ENCODE peak calls at places on chromosomes 2 and 18, in four cellular contexts. K is pancreas; J is CD8-positive, alpha-beta memory T cell; D is right lobe of liver. T is an unnamed sample.
A peak's percentile ranks its signal among the peaks of the same experiment; 100 is the strongest.

GRCh38 chr2:38601061-38601460 is 1.7 kb downstream of the HNRNPLL start:
- DNase-seq in K (no peak), D (no peak), J (no peak), T (no peak)

GRCh38 chr2:236749346-236749745 is 179.7 kb downstream of the ACKR3 start:
- DNase-seq in J (no peak), D (no peak), K (no peak), T (no peak)

GRCh38 chr18:7629416-7629815 is 62.3 kb downstream of the PTPRM start:
- DNase-seq in D (no peak), K (no peak), J (no peak), T (no peak)

GRCh38 chr2:179253226-179253625 is 11.4 kb downstream of the SESTD1 start:
- DNase-seq in D (no peak), K (no peak), J (no peak), T (no peak)

GRCh38 chr18:37247499-37248161 is 318.0 kb downstream of the CELF4 start:
- DNase-seq in J (no peak), K (no peak), D (peak; percentile 28), T (no peak)

GRCh38 chr2:102703748-102704147 is 58.1 kb upstream of the TMEM182 start:
- DNase-seq in J (no peak), K (no peak), D (no peak), T (no peak)

GRCh38 chr2:74188018-74188601 is 9.4 kb upstream of the MOB1A start:
- DNase-seq in J (no peak), D (no peak), K (no peak), T (no peak)

GRCh38 chr2:240585101-240585500 is 1.4 kb upstream of the CAPN10 start:
- DNase-seq in K (no peak), J (no peak), D (no peak), T (peak; percentile 6)

GRCh38 chr18:34543940-34544339 is 166.2 kb upstream of the DTNA start:
- DNase-seq in K (no peak), J (no peak), D (no peak), T (no peak)

GRCh38 chr2:203824057-203824456 is 43.5 kb upstream of the CTLA4 start:
- DNase-seq in D (no peak), J (no peak), K (no peak), T (no peak)

GRCh38 chr18:37420315-37420880 is 145.2 kb downstream of the CELF4 start:
- DNase-seq in J (no peak), D (no peak), K (no peak), T (no peak)

GRCh38 chr2:204315236-204315662 is 230.0 kb upstream of the PARD3B start:
- DNase-seq in K (peak; percentile 22), J (no peak), D (peak; percentile 74), T (no peak)

GRCh38 chr18:63508634-63509033 is 31.9 kb downstream of the SERPINB5 start:
- DNase-seq in J (no peak), K (no peak), D (no peak), T (no peak)

GRCh38 chr2:128386066-128386465 is 67.4 kb upstream of the HS6ST1 start:
- DNase-seq in J (no peak), K (no peak), D (peak; percentile 39), T (no peak)

GRCh38 chr2:28654286-28654980 is 97.2 kb upstream of the PPP1CB start:
- DNase-seq in D (no peak), K (no peak), J (no peak), T (no peak)

GRCh38 chr2:234135750-234136221 is 85.3 kb downstream of the SPP2 start:
- DNase-seq in K (peak; percentile 43), D (peak; percentile 60), J (no peak), T (peak; percentile 29)

GRCh38 chr18:45785015-45785597 is 40.4 kb upstream of the SIGLEC15 start:
- DNase-seq in K (no peak), J (no peak), D (no peak), T (no peak)

GRCh38 chr18:13376298-13376840 is 157.8 kb downstream of the LDLRAD4 start:
- DNase-seq in J (no peak), K (no peak), D (no peak), T (no peak)

GRCh38 chr18:13216092-13216582 is 2.4 kb upstream of the LDLRAD4 start:
- DNase-seq in K (peak; percentile 55), J (no peak), D (peak; percentile 94), T (peak; percentile 72)

GRCh38 chr2:3654464-3655225 is 3.4 kb upstream of the ALLC start:
- DNase-seq in J (no peak), K (no peak), D (peak; percentile 45), T (no peak)

GRCh38 chr2:240557808-240558207 is at the start of gene ANKMY1:
- DNase-seq in K (peak; percentile 69), J (peak; percentile 45), D (peak; percentile 75), T (peak; percentile 69)

GRCh38 chr18:58257461-58257860 is 213.4 kb downstream of the NEDD4L start:
- DNase-seq in J (no peak), D (no peak), K (no peak), T (no peak)

GRCh38 chr2:232325324-232326273 is 53.0 kb upstream of the ALPP start:
- DNase-seq in D (peak; percentile 79), K (peak; percentile 38), J (peak; percentile 37), T (peak; percentile 59)

GRCh38 chr18:3305354-3305762 is 43.4 kb downstream of the MYL12B start:
- DNase-seq in D (no peak), J (peak; percentile 27), K (no peak), T (no peak)

GRCh38 chr2:13558368-13558767 is 841.6 kb downstream of the TRIB2 start:
- DNase-seq in D (no peak), K (peak; percentile 9), J (no peak), T (no peak)

GRCh38 chr2:70111752-70112591 is 24.7 kb downstream of the PCBP1 start:
- DNase-seq in J (no peak), K (no peak), D (no peak), T (no peak)

GRCh38 chr2:227499971-227500630 is 28.1 kb downstream of the AGFG1 start:
- DNase-seq in J (no peak), D (no peak), K (no peak), T (no peak)

GRCh38 chr2:47594656-47595055 is 188.3 kb upstream of the MSH6 start:
- DNase-seq in D (no peak), J (no peak), K (no peak), T (no peak)

GRCh38 chr18:21230436-21230835 is 11.6 kb upstream of the GREB1L start:
- DNase-seq in J (no peak), D (no peak), K (no peak), T (no peak)

GRCh38 chr18:46624127-46624526 is 32.9 kb downstream of the LOXHD1 start:
- DNase-seq in D (no peak), K (no peak), J (no peak), T (no peak)

GRCh38 chr2:25306767-25307368 is 34.9 kb downstream of the DNMT3A start:
- DNase-seq in D (no peak), K (no peak), J (no peak), T (peak; percentile 57)

GRCh38 chr2:62197609-62198236 is 1.8 kb downstream of the B3GNT2 start:
- DNase-seq in J (no peak), D (peak; percentile 76), K (peak; percentile 44), T (peak; percentile 61)

GRCh38 chr2:191087311-191087710 is 63.5 kb downstream of the STAT4 start:
- DNase-seq in K (no peak), J (no peak), D (no peak), T (no peak)

GRCh38 chr18:78621141-78621540 is 358.5 kb upstream of the SALL3 start:
- DNase-seq in K (no peak), D (no peak), J (no peak), T (no peak)
- H3K27ac ChIP-seq in K (no peak overlapping the region), D (no peak overlapping the region), J (no peak overlapping the region), T (no peak overlapping the region)

GRCh38 chr18:460302-460701 is 40.2 kb downstream of the COLEC12 start:
- DNase-seq in J (no peak), K (no peak), D (no peak), T (no peak)

GRCh38 chr18:458016-458415 is 42.5 kb downstream of the COLEC12 start:
- DNase-seq in K (no peak), J (no peak), D (no peak), T (no peak)

GRCh38 chr18:459801-460200 is 40.7 kb downstream of the COLEC12 start:
- DNase-seq in J (no peak), K (no peak), D (no peak), T (no peak)

GRCh38 chr18:461762-462161 is 38.7 kb downstream of the COLEC12 start:
- DNase-seq in D (no peak), K (no peak), J (no peak), T (no peak)

GRCh38 chr18:460791-461190 is 39.7 kb downstream of the COLEC12 start:
- DNase-seq in J (no peak), D (no peak), K (no peak), T (no peak)
- H3K4me1 ChIP-seq in J (no peaks in the 10 kb centered on the region), D (no peaks in the 10 kb centered on the region), K (no peaks in the 10 kb centered on the region), T (peaks cover 41% of the 10 kb centered on the region)

GRCh38 chr2:183610724-183611123 is 486.5 kb downstream of the NUP35 start:
- DNase-seq in D (no peak), K (no peak), J (no peak), T (no peak)
- H3K27ac ChIP-seq in D (no peak overlapping the region), K (no peak overlapping the region), J (no peak overlapping the region), T (no peak overlapping the region)

DNA sequence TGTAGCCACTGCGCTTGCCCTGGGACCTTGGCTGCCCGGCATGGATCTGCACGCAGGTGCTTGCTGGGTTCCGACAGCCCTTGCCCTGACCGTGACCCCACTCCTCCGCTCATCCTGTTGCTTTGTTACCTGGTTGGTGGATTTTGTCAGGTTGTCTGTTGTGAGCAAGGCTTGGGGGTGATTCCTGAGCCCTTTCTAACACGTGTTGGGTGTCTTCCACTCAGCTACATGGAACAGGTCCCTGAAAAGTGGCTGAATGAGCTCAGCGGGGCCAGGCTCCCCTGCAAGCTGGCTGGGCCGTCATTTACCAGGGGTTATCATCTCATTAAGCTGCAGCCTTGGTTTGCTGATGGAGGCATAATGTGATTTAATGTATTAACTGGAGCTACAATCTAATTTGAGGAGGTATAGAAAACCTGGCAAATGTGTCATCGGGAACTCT is 24.5 kb downstream of the RAMP1 start:
- DNase-seq in J (no peak), K (no peak), D (peak; percentile 33), T (no peak)
- H3K4me1 ChIP-seq in J (no peaks in the 10 kb centered on the region), K (no peaks in the 10 kb centered on the region), D (peaks cover 8% of the 10 kb centered on the region), T (peaks cover 55% of the 10 kb centered on the region)

DNA sequence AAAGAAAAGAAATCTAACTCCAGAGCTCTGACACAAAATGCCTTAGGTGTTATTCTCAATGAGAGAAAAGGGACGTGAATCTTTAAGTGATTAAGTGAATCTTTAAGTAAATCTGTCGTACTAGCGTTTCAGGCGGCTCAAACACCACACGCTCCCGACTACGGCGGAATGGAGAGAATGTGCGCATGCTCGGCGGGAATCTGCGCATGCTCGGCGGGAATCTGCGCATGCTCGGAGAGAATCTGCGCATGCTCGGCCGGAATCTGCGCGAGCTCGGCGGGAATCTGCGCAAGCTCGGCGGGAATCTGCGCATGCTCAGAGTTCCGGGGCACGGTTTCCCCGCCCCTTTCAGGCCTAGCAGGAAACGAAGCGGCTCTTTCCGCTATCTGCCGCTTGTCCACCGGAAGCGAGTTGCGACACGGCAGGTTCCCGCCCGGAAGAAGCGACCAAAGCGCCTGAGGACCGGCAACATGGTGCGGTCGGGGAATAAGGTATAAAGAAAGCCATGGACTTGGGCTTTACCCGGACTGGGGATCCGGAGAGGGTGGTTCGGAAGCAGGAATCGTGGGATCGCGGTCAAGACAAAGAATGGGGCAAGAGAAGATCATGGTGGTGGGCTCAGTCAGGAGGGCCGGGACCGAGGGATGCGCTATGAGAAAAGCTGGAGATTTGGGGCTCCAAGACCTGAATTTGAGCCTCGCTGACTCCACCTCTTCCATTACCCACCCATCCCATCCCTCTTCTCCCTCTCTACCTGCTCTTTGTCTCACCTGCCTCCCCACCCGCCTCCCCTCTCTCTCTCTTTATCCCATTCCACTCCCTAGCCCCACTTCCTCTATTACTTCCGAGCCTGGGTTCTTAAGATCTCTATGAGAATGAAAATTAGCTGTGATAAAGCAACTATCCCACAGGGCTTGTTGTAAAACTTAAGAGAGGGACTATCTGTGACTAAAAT is at the start of gene XRCC5:
- DNase-seq in D (peak; percentile 97), K (peak; percentile 99), J (peak; percentile 95), T (peak; percentile 96)
- H3K27ac ChIP-seq in D (peak within 1 kb of the TSS; percentile 88), K (peak within 1 kb of the TSS; percentile 72), J (peak within 1 kb of the TSS; percentile 93), T (peak within 1 kb of the TSS; percentile 91)

GRCh38 chr18:492451-492850 is 8.1 kb downstream of the COLEC12 start:
- DNase-seq in J (no peak), D (no peak), K (no peak), T (no peak)
- H3K4me1 ChIP-seq in J (no peaks in the 10 kb centered on the region), D (no peaks in the 10 kb centered on the region), K (no peaks in the 10 kb centered on the region), T (peaks cover 6% of the 10 kb centered on the region)